ENCODE peak calls at places on chromosome 9, in six cellular contexts. E is GM23338, B is heart left ventricle, G is OCI-LY7, I is hepatocyte, W is foreskin fibroblast. R is an unnamed sample.
A peak's percentile ranks its signal among the peaks of the same experiment; 100 is the strongest.

GRCh38 chr9:14080940-14081621 is 232.9 kb downstream of the NFIB start:
- DNase-seq in E (peak; percentile 13), B (no peak), G (peak; percentile 22), I (no peak), W (no peak), R (no peak)

GRCh38 chr9:107137495-107138202 is 145.4 kb upstream of the RAD23B start:
- DNase-seq in E (peak; percentile 78), B (no peak), G (peak; percentile 37), I (peak; percentile 57), W (no peak), R (peak; percentile 45)

GRCh38 chr9:76818271-76818670 is 54.0 kb downstream of the PCA3 start:
- DNase-seq in E (no peak), B (peak; percentile 31), G (no peak), I (peak; percentile 91), W (peak; percentile 98), R (no peak)

GRCh38 chr9:4793412-4794005 is 765 bp downstream of the RCL1 start:
- DNase-seq in E (no peak), B (no peak), G (no peak), I (no peak), W (no peak), R (no peak)

GRCh38 chr9:34377402-34377741 is 674 bp upstream of the MYORG start:
- DNase-seq in E (no peak), B (no peak), G (no peak), I (peak; percentile 72), W (no peak), R (peak; percentile 40)

GRCh38 chr9:706606-707451 is 134.7 kb upstream of the DMRT1 start:
- DNase-seq in E (peak; percentile 76), B (peak; percentile 62), G (no peak), I (peak; percentile 74), W (peak; percentile 65), R (peak; percentile 29)

GRCh38 chr9:101466863-101467262 is 31.3 kb upstream of the ALDOB start:
- DNase-seq in E (no peak), B (no peak), G (no peak), I (no peak), W (no peak), R (peak; percentile 45)

GRCh38 chr9:12775373-12775962 is 648 bp downstream of the LURAP1L start:
- DNase-seq in E (peak; percentile 50), B (peak; percentile 29), G (no peak), I (peak; percentile 56), W (no peak), R (peak; percentile 69)

GRCh38 chr9:124349675-124350484 is 65.4 kb downstream of the PSMB7 start:
- DNase-seq in E (no peak), B (no peak), G (no peak), I (no peak), W (no peak), R (no peak)

GRCh38 chr9:106947501-106947900 is 84.5 kb downstream of the ZNF462 start:
- DNase-seq in E (no peak), B (no peak), G (no peak), I (no peak), W (no peak), R (no peak)

GRCh38 chr9:124652203-124652992 is 118.7 kb downstream of the NR6A1 start:
- DNase-seq in E (no peak), B (peak; percentile 28), G (no peak), I (peak; percentile 52), W (peak; percentile 86), R (peak; percentile 23)

GRCh38 chr9:35687306-35687705 is 2.4 kb downstream of the TPM2 start:
- DNase-seq in E (no peak), B (no peak), G (peak; percentile 20), I (no peak), W (no peak), R (no peak)

GRCh38 chr9:124239249-124240073 is 18.3 kb upstream of the NEK6 start:
- DNase-seq in E (no peak), B (peak; percentile 35), G (no peak), I (no peak), W (no peak), R (no peak)

GRCh38 chr9:76926324-76926731 is 20.4 kb upstream of the PRUNE2 start:
- DNase-seq in E (no peak), B (no peak), G (no peak), I (no peak), W (peak; percentile 87), R (no peak)

GRCh38 chr9:526904-527591 is 312.4 kb downstream of the DOCK8 start:
- DNase-seq in E (no peak), B (no peak), G (no peak), I (no peak), W (no peak), R (no peak)

GRCh38 chr9:96150324-96151023 is 151.5 kb downstream of the HSD17B3 start:
- DNase-seq in E (no peak), B (no peak), G (no peak), I (no peak), W (no peak), R (no peak)

GRCh38 chr9:118631956-118632355 is 737.3 kb downstream of the BRINP1 start:
- DNase-seq in E (peak; percentile 17), B (no peak), G (no peak), I (no peak), W (no peak), R (no peak)

GRCh38 chr9:116494815-116495634 is 192.1 kb upstream of the TRIM32 start:
- DNase-seq in E (peak; percentile 83), B (no peak), G (peak; percentile 30), I (peak; percentile 49), W (no peak), R (no peak)

GRCh38 chr9:88278036-88278435 is 110.2 kb upstream of the SPIN1 start:
- DNase-seq in E (peak; percentile 32), B (no peak), G (no peak), I (no peak), W (no peak), R (no peak)

GRCh38 chr9:72355153-72355552 is 9.9 kb downstream of the ZFAND5 start:
- DNase-seq in E (no peak), B (no peak), G (no peak), I (no peak), W (no peak), R (no peak)

GRCh38 chr9:89477395-89477794 is 20.5 kb downstream of the SEMA4D start:
- DNase-seq in E (no peak), B (no peak), G (no peak), I (no peak), W (no peak), R (no peak)

GRCh38 chr9:109250771-109251079 is 70.1 kb downstream of the EPB41L4B start:
- DNase-seq in E (no peak), B (no peak), G (no peak), I (no peak), W (no peak), R (no peak)
- H3K4me3 ChIP-seq in E (no peak overlapping the region), B (no peak overlapping the region), G (no peak overlapping the region), I (no peak overlapping the region), W (no peak overlapping the region), R (no peak overlapping the region)

DNA sequence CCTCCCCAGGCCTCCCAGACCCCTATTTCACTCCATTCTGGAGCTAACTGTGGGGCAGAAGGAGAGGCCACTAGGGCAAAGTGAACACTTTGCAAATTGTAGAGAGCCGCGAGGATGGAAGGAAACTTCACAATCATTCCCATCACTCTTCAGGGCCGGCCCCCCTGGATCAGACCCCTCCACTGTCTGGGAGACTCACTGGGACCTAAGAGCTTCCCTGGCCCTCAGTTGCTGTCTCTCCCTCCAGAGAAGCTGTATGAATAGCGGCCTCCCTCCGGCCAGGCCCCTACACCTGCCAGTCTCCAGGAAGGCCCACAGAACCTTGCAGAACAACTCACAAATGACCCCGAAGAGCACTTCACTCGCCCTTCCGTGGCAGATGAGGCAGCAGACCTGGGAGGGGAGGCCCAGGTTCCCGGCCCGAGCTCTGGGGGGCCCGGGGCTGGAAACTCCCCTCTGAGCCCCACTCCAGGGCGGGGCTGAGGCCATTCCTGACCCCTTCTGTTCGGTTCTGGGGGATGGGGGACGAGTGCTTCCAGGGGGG is 141.9 kb upstream of the IER5L start:
- DNase-seq in E (peak; percentile 39), B (peak; percentile 17), G (no peak), I (no peak), W (no peak), R (no peak)
- H3K4me3 ChIP-seq in E (peak overlapping the region; percentile 46), B (peak overlapping the region; percentile 33), G (no peak overlapping the region), I (no peak overlapping the region), W (peak overlapping the region; percentile 24), R (peak overlapping the region; percentile 62)

GRCh38 chr9:131419716-131420115 is 25.8 kb downstream of the PRRC2B start:
- DNase-seq in E (no peak), B (no peak), G (no peak), I (no peak), W (no peak), R (no peak)

GRCh38 chr9:131419029-131419614 is 25.2 kb downstream of the PRRC2B start:
- DNase-seq in E (no peak), B (no peak), G (no peak), I (no peak), W (no peak), R (no peak)

GRCh38 chr9:131421691-131422090 is 27.8 kb downstream of the PRRC2B start:
- DNase-seq in E (no peak), B (no peak), G (no peak), I (no peak), W (no peak), R (no peak)

GRCh38 chr9:131422241-131422792 is 28.4 kb downstream of the PRRC2B start:
- DNase-seq in E (no peak), B (peak; percentile 33), G (no peak), I (peak; percentile 37), W (no peak), R (peak; percentile 81)

GRCh38 chr9:131420913-131421312 is 27.0 kb downstream of the PRRC2B start:
- DNase-seq in E (peak; percentile 56), B (no peak), G (no peak), I (peak; percentile 44), W (peak; percentile 63), R (peak; percentile 44)
- H3K4me3 ChIP-seq in E (peak overlapping the region; percentile 32), B (no peak overlapping the region), G (no peak overlapping the region), I (no peak overlapping the region), W (no peak overlapping the region), R (no peak overlapping the region)

DNA sequence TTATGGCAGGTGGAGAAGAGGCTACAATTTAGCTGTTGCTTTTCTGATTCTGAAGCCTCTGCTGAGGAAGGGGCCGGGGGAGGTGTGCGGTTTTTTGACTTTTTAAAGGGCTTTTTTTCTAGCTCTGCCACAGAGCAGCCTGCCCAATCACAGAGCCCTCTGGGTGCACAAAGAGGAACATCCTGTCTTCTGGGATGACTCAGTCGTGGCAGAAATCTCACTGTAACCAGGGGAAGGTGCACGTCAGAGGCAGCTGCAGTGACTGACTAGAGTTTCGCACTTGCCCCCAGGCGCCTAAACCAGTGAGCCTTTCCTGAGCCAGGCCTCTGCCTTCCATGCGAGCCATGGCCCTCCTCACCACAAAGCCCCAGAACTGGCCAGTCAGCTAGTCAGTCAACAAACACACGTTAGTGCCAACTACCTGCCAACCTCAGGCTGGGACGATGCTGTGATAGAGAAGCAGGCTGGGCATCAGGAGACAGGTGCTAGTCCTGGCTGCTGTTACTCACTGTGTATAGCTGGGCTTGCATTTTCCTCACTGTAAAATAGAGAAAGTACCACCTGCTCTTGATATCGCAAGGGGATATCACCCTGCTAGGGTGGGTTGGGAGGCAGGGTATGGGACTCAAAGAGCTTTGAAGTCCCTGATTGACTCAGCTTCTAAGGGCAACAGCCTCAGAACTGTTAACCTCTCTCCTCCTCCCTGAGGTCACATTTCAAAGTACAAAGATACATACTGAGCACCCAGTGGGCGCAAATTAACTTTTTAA is 2.2 kb downstream of the AKNA start:
- DNase-seq in E (no peak), B (peak; percentile 71), G (peak; percentile 95), I (peak; percentile 62), W (peak; percentile 91), R (no peak)
- H3K4me3 ChIP-seq in E (no peak overlapping the region), B (no peak overlapping the region), G (peak overlapping the region; percentile 76), I (no peak overlapping the region), W (no peak overlapping the region), R (no peak overlapping the region)

R was measured in SK-N-SH.